ENCODE peak calls at places on chromosomes 6 and 20, in five cellular contexts. I is fibroblast of lung, K is left ventricle myocardium inferior, P is kidney, U is cardiac muscle cell. D is an unnamed sample.

GRCh38 chr6:138240476-138241245 is 22.4 kb upstream of the PBOV1 start:
- DNase-seq in I (peak; percentile 90), U (no peak), P (no peak), K (no peak), D (no peak)

GRCh38 chr6:170292778-170293164 is 1.9 kb upstream of the DLL1 start:
- DNase-seq in K (no peak), P (no peak), I (no peak), U (no peak), D (no peak)

GRCh38 chr6:125611573-125612399 is 137.6 kb upstream of the HEY2 start:
- DNase-seq in I (peak; percentile 41), U (no peak), K (no peak), P (no peak), D (no peak)

GRCh38 chr6:135162678-135163439 is 18.2 kb upstream of the MYB start:
- DNase-seq in U (peak; percentile 29), K (no peak), P (no peak), I (no peak), D (no peak)

GRCh38 chr20:50445367-50446151 is 64.6 kb upstream of the PTPN1 start:
- DNase-seq in K (no peak), I (no peak), U (no peak), P (no peak), D (no peak)

GRCh38 chr20:63497946-63498935 is 642 bp downstream of the EEF1A2 start:
- DNase-seq in I (peak; percentile 42), U (peak; percentile 69), K (peak; percentile 68), P (peak; percentile 87), D (peak; percentile 94)

GRCh38 chr6:136647363-136647763 is 97.1 kb upstream of the MAP7 start:
- DNase-seq in P (no peak), K (no peak), U (no peak), I (peak; percentile 96), D (no peak)

GRCh38 chr20:32528291-32528891 is 56.7 kb downstream of the NOL4L start:
- DNase-seq in I (no peak), U (peak; percentile 78), P (peak; percentile 72), K (peak; percentile 73), D (no peak)

GRCh38 chr20:20327756-20328155 is 40.1 kb upstream of the INSM1 start:
- DNase-seq in U (no peak), K (no peak), P (no peak), I (no peak), D (no peak)

DNA sequence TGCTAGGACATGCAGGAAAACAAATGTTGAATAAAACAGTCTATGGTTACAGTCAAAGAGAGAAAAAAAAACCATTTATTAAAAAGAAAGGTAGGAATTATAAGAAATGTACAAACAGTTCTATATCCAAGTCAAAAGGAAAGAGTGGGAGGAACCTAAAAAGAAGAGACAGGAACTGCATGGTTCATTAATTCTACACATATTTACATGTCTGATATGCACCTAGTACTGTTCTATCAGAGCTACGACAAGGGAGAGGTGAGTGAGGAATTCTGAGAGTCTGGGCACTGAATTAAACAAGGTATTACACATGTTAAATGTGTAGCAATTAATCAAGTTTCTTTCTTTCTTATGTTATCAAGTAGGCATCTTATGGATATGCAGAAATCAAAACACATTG is 41.9 kb downstream of the SYCP2 start:
- DNase-seq in I (no peak), P (no peak), U (no peak), K (no peak), D (no peak)
- H3K36me3 ChIP-seq in I (no peaks in the 10 kb centered on the region), P (no peaks in the 10 kb centered on the region), U (no peaks in the 10 kb centered on the region), K (no peaks in the 10 kb centered on the region), D (no peaks in the 10 kb centered on the region)

GRCh38 chr6:69584913-69585729 is 211.7 kb downstream of the LMBRD1 start:
- DNase-seq in K (no peak), U (peak; percentile 88), P (no peak), I (peak; percentile 23), D (no peak)
- H3K27ac ChIP-seq in K (peak overlapping the region; percentile 18), U (peak overlapping the region; percentile 91), P (no peak overlapping the region), I (no peak overlapping the region), D (no peak overlapping the region)

GRCh38 chr20:3038454-3038853 is 5.0 kb upstream of the GNRH2 start:
- DNase-seq in K (no peak), I (no peak), U (no peak), P (no peak), D (no peak)
- H3K36me3 ChIP-seq in K (peaks cover 58% of the 10 kb centered on the region), I (peaks cover 23% of the 10 kb centered on the region), U (peaks cover 38% of the 10 kb centered on the region), P (peaks cover 33% of the 10 kb centered on the region), D (no peaks in the 10 kb centered on the region)

GRCh38 chr6:43683708-43684455 is 3.7 kb downstream of the MRPS18A start:
- DNase-seq in P (no peak), U (no peak), I (no peak), K (no peak), D (no peak)

GRCh38 chr6:43689421-43689820 is 1.8 kb upstream of the MRPS18A start:
- DNase-seq in P (no peak), K (no peak), I (no peak), U (no peak), D (no peak)

GRCh38 chr6:43682724-43683429 is 4.7 kb downstream of the MRPS18A start:
- DNase-seq in K (no peak), I (no peak), U (no peak), P (no peak), D (no peak)

GRCh38 chr6:43687437-43688347 is at the start of gene MRPS18A:
- DNase-seq in U (peak; percentile 87), I (peak; percentile 81), K (peak; percentile 85), P (peak; percentile 91), D (peak; percentile 82)

GRCh38 chr6:43687079-43687436 is 533 bp downstream of the MRPS18A start:
- DNase-seq in P (no peak), I (no peak), U (no peak), K (no peak), D (no peak)
- H3K27ac ChIP-seq in P (no peak overlapping the region), I (peak overlapping the region; percentile 85), U (peak overlapping the region; percentile 83), K (peak overlapping the region; percentile 86), D (peak overlapping the region; percentile 93)

DNA sequence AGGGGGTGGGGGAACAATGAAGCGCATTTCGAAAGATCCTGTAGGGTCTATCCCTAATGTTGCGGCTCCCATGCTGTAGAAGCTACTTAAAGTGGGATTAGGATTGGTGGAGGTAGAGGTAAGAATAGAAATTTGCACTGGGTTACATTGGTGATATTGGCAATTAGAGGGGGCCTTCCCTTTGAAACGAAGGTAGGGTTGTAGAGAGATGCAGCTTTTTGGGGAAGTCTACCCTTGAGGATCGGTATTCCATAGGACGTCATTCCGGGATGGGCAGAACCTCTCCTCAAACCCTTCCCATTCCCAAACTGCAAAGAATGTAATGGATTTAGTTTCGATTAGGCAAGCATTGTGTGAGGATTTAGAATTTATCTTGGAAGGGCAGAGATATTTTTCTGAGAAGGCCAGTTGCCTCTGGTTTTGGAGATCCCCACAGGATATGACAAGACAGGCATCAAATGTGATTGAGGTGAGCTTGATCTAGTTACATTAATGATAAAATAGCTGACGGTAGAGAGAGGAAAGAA is 5.4 kb upstream of the ZNFX1 start:
- DNase-seq in K (no peak), P (no peak), U (no peak), I (no peak), D (no peak)
- H3K36me3 ChIP-seq in K (peaks cover 92% of the 10 kb centered on the region), P (peaks cover 68% of the 10 kb centered on the region), U (peaks cover 80% of the 10 kb centered on the region), I (peaks cover 57% of the 10 kb centered on the region), D (no peaks in the 10 kb centered on the region)

GRCh38 chr6:116405147-116405546 is 34.4 kb downstream of the DSE start:
- DNase-seq in I (peak; percentile 61), P (no peak), K (no peak), U (peak; percentile 7), D (no peak)
- H3K27ac ChIP-seq in I (peak overlapping the region; percentile 49), P (peak overlapping the region; percentile 32), K (peak overlapping the region; percentile 62), U (no peak overlapping the region), D (peak overlapping the region; percentile 50)

GRCh38 chr6:151436814-151437213 is 15.1 kb downstream of the RMND1 start:
- DNase-seq in K (no peak), I (peak; percentile 67), P (no peak), U (no peak), D (no peak)

GRCh38 chr6:151440498-151440897 is 11.4 kb downstream of the RMND1 start:
- DNase-seq in U (no peak), P (no peak), I (no peak), K (no peak), D (no peak)

GRCh38 chr6:151434369-151434768 is 17.6 kb downstream of the RMND1 start:
- DNase-seq in U (no peak), P (no peak), I (no peak), K (no peak), D (no peak)

GRCh38 chr6:151436300-151436699 is 15.6 kb downstream of the RMND1 start:
- DNase-seq in P (no peak), U (no peak), I (no peak), K (no peak), D (no peak)

DNA sequence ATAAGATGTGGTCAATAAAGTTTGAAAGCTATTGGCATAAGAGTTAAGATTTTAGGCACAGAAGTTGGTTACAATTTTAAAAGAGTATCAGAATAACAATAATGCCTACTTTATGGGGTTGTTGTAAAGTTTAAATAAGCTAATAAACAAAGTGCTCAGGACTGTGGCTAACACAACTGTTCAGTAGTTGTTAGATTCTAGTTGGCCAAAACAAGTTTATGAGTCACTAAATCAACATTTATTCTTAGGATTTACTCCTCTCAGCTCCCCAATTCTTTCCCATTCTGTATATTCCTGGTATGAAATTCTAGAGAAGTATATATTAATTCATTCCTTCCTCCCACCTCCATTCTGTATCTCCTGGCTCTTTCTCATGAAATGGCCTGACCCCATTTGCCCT is 14.5 kb downstream of the RMND1 start:
- DNase-seq in I (peak; percentile 38), K (no peak), U (no peak), P (no peak), D (no peak)
- H3K36me3 ChIP-seq in I (no peaks in the 10 kb centered on the region), K (peaks cover 3% of the 10 kb centered on the region), U (no peaks in the 10 kb centered on the region), P (no peaks in the 10 kb centered on the region), D (no peaks in the 10 kb centered on the region)

GRCh38 chr20:34874094-34874654 is 1.5 kb upstream of the GGT7 start:
- DNase-seq in K (peak; percentile 66), I (peak; percentile 75), P (no peak), U (peak; percentile 88), D (peak; percentile 74)
- H3K27ac ChIP-seq in K (peak overlapping the region; percentile 89), I (no peak overlapping the region), P (peak overlapping the region; percentile 61), U (peak overlapping the region; percentile 40), D (peak overlapping the region; percentile 97)

DNA sequence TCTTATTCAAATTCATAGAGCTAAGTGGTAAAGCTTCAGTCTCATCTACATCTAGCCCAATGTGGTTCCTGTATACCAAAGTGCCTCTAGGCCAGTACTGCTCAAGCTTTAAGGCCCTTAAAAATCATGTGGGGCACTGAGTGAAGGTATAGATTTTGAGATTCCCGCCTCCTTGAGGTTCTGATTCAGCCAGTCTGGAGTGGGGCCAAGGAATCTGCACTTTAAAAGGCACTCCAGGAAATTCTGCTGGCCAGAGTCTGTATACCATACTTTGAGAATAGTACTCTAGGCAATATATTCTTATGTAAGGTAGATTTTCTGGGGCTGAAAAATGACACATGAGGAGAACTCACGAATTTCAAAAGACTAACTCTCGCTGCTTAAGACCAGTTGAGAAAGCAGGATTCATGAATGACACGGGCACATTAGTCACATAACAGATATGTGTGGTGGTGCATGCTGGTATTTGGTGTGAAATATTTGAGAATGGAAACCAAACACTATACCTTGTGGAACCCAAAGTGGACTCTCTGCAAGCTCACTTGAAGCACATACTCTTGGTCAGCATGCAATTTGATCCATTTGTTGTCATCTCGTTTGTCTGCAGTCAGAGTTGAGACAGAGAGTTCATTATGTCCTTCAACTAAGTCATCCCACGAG is 47.6 kb upstream of the SIM1 start:
- DNase-seq in P (no peak), K (no peak), U (peak; percentile 1), I (peak; percentile 85), D (no peak)
- H3K36me3 ChIP-seq in P (peaks cover 8% of the 10 kb centered on the region), K (peaks cover 68% of the 10 kb centered on the region), U (peaks cover 18% of the 10 kb centered on the region), I (no peaks in the 10 kb centered on the region), D (no peaks in the 10 kb centered on the region)